ENCODE peak calls at places on chromosomes 13 and 19, in five cellular contexts. K is right atrium auricular region, M is SK-N-SH, Z is uterus, A is colonic mucosa. C is an unnamed sample.

GRCh38 chr13:74246398-74246975 is 112.3 kb upstream of the KLF12 start:
- DNase-seq in K (peak; percentile 63), M (no peak), Z (peak; percentile 16), A (no peak), C (no peak)

GRCh38 chr13:89465366-89465765 is 1794.2 kb downstream of the SLITRK5 start:
- DNase-seq in K (no peak), M (no peak), Z (no peak), A (no peak), C (no peak)

GRCh38 chr13:97091202-97091601 is 96.9 kb upstream of the OXGR1 start:
- DNase-seq in K (no peak), M (no peak), Z (no peak), A (no peak), C (no peak)

GRCh38 chr13:94312511-94313191 is 166.8 kb downstream of the DCT start:
- DNase-seq in K (no peak), M (no peak), Z (no peak), A (no peak), C (no peak)

GRCh38 chr13:47794963-47795362 is 206.1 kb downstream of the SUCLA2 start:
- DNase-seq in K (no peak), M (peak; percentile 26), Z (no peak), A (no peak), C (no peak)

GRCh38 chr13:60509601-60510386 is 112.8 kb downstream of the TDRD3 start:
- DNase-seq in K (no peak), M (no peak), Z (no peak), A (no peak), C (no peak)

GRCh38 chr13:83827338-83827737 is 54.9 kb downstream of the SLITRK1 start:
- DNase-seq in K (no peak), M (no peak), Z (no peak), A (no peak), C (no peak)

GRCh38 chr13:96817336-96817941 is 176.8 kb downstream of the OXGR1 start:
- DNase-seq in K (no peak), M (peak; percentile 14), Z (no peak), A (no peak), C (no peak)

GRCh38 chr19:31344403-31344802 is 4.8 kb downstream of the TSHZ3 start:
- DNase-seq in K (no peak), M (peak; percentile 37), Z (no peak), A (no peak), C (no peak)

GRCh38 chr19:2554856-2555255 is 78.9 kb downstream of the GADD45B start:
- DNase-seq in K (no peak), M (no peak), Z (no peak), A (no peak), C (no peak)

GRCh38 chr13:114029866-114030625 is 56.2 kb upstream of the C13orf46 start:
- DNase-seq in K (no peak), M (no peak), Z (no peak), A (no peak), C (no peak)

GRCh38 chr19:36514012-36514612 is 14.0 kb downstream of the ZNF260 start:
- DNase-seq in K (no peak), M (no peak), Z (no peak), A (no peak), C (no peak)
- H3K9me3 ChIP-seq in K (peaks cover 38% of the 10 kb centered on the region), M (peaks cover 61% of the 10 kb centered on the region), Z (peaks cover 98% of the 10 kb centered on the region), A (peaks cover 23% of the 10 kb centered on the region), C (peaks cover 100% of the 10 kb centered on the region)

GRCh38 chr19:1441677-1442438 is 3.7 kb downstream of the RPS15 start:
- DNase-seq in K (no peak), M (no peak), Z (no peak), A (no peak), C (no peak)
- H3K4me1 ChIP-seq in K (peaks cover 46% of the 10 kb centered on the region), M (peaks cover 20% of the 10 kb centered on the region), Z (no peaks in the 10 kb centered on the region), A (peaks cover 18% of the 10 kb centered on the region), C (peaks cover 56% of the 10 kb centered on the region)

GRCh38 chr13:109776575-109776974 is 9.8 kb downstream of the IRS2 start:
- DNase-seq in K (no peak), M (no peak), Z (no peak), A (no peak), C (no peak)
- H3K4me3 ChIP-seq in K (peak overlapping the region; percentile 5), M (peak overlapping the region; percentile 26), Z (no peak overlapping the region), A (no peak overlapping the region), C (peak overlapping the region; percentile 83)

GRCh38 chr19:23901360-23901759 is 13.3 kb upstream of the ZNF726 start:
- DNase-seq in K (no peak), M (no peak), Z (no peak), A (no peak), C (no peak)
- H3K9me3 ChIP-seq in K (no peaks in the 10 kb centered on the region), M (no peaks in the 10 kb centered on the region), Z (no peaks in the 10 kb centered on the region), A (no peaks in the 10 kb centered on the region), C (no peaks in the 10 kb centered on the region)

DNA sequence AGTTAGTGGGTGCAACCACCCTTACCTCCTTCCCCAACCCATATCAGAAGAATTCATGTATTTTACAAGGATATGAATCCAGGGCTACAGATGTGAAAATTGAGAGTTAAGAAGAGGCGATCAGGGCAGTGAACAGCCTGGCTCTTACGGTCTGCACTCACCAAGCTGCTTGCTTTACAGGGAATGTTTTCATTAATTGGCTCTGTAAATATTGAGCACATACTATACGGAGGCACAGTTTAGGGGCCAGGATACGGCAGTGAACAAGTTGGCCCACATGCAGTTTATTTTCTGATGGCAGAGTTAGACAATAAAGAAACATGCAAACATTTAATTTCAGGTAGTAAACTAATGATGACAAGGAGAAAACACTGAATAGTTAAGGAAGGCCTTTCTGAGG is 6.4 kb downstream of the POLR1D start:
- DNase-seq in K (no peak), M (no peak), Z (no peak), A (no peak), C (no peak)
- H3K4me1 ChIP-seq in K (peaks cover 3% of the 10 kb centered on the region), M (peaks cover 3% of the 10 kb centered on the region), Z (no peaks in the 10 kb centered on the region), A (peaks cover 9% of the 10 kb centered on the region), C (peaks cover 10% of the 10 kb centered on the region)

GRCh38 chr19:10535613-10536012 is 8.1 kb upstream of the ATG4D start:
- DNase-seq in K (no peak), M (no peak), Z (no peak), A (no peak), C (no peak)

GRCh38 chr19:10532457-10532856 is 11.2 kb upstream of the ATG4D start:
- DNase-seq in K (no peak), M (no peak), Z (no peak), A (no peak), C (no peak)

GRCh38 chr19:10538204-10538603 is 5.5 kb upstream of the ATG4D start:
- DNase-seq in K (no peak), M (no peak), Z (no peak), A (no peak), C (no peak)

GRCh38 chr19:10537668-10538067 is 6.0 kb upstream of the ATG4D start:
- DNase-seq in K (no peak), M (no peak), Z (no peak), A (no peak), C (no peak)

DNA sequence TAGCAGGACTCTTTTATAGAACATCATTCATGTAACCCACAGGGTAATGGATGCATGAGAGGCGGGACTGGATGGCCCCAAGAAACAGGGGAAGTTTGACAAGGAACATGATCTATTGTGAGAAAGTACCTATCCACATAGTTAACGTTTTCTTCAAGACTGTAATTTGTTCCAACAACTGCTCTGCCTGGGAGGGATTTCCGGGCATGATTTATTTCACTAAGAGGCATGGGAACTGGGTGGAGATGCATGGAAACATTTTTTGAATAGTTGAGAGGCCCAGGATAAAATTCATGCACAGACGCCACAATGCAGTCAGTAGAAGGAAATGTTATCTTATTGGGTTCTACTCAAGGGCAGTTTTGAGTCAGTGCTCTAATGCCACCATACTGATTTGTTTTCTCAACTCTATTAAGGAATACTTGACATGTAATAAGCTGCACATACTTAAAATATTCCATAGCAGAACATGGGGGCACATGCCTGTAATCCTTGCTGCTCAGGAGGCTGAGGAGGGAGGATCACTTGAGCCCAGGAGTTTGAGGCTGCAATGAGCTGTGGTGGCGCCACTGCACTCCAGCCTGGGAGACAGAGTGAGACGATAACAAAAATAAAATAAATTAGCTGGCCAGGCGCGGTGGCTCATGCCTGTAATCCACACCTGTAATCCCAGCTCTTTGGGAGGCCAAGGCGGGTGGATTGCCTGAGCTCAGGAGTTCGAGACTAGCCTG is 9.9 kb upstream of the ATG4D start:
- DNase-seq in K (no peak), M (no peak), Z (no peak), A (no peak), C (no peak)
- H3K4me3 ChIP-seq in K (no peak overlapping the region), M (no peak overlapping the region), Z (no peak overlapping the region), A (no peak overlapping the region), C (no peak overlapping the region)

GRCh38 chr19:44131955-44132354 is 9.4 kb upstream of the ZNF234 start:
- DNase-seq in K (no peak), M (no peak), Z (no peak), A (no peak), C (no peak)
- H3K9me3 ChIP-seq in K (no peaks in the 10 kb centered on the region), M (no peaks in the 10 kb centered on the region), Z (peaks cover 60% of the 10 kb centered on the region), A (no peaks in the 10 kb centered on the region), C (peaks cover 20% of the 10 kb centered on the region)

GRCh38 chr19:41879670-41880328 is 2.7 kb downstream of the CD79A start:
- DNase-seq in K (no peak), M (no peak), Z (no peak), A (no peak), C (no peak)
- H3K4me1 ChIP-seq in K (peaks cover 9% of the 10 kb centered on the region), M (peaks cover 13% of the 10 kb centered on the region), Z (no peaks in the 10 kb centered on the region), A (no peaks in the 10 kb centered on the region), C (peaks cover 19% of the 10 kb centered on the region)

GRCh38 chr13:30802953-30803478 is 67.7 kb downstream of the ALOX5AP start:
- DNase-seq in K (peak; percentile 89), M (peak; percentile 82), Z (peak; percentile 90), A (peak; percentile 87), C (peak; percentile 94)
- H3K4me3 ChIP-seq in K (peak overlapping the region; percentile 18), M (no peak overlapping the region), Z (peak overlapping the region; percentile 37), A (no peak overlapping the region), C (peak overlapping the region; percentile 52)